ENCODE peak calls at places on chromosomes 11 and 22, in six cellular contexts. D, Q, T, V, M and S are unnamed samples.
A peak's percentile ranks its signal among the peaks of the same experiment; 100 is the strongest.

GRCh38 chr11:104015649-104016415 is 20.6 kb upstream of the DDI1 start:
- DNase-seq in D (no peak), M (no peak), V (no peak), Q (no peak), T (no peak), S (no peak)

GRCh38 chr11:36372101-36372767 is 76.1 kb downstream of the PRR5L start:
- DNase-seq in V (no peak), M (no peak), T (no peak), D (no peak), Q (no peak), S (no peak)

GRCh38 chr11:27950339-27950738 is 157.6 kb downstream of the KIF18A start:
- DNase-seq in V (no peak), D (no peak), Q (no peak), T (no peak), M (no peak), S (no peak)

GRCh38 chr11:69380451-69380901 is 86.5 kb downstream of the MYEOV start:
- DNase-seq in Q (peak; percentile 80), T (no peak), V (peak; percentile 40), M (no peak), D (no peak), S (no peak)

GRCh38 chr11:67010296-67010905 is 12.5 kb upstream of the SYT12 start:
- DNase-seq in Q (peak; percentile 17), D (no peak), M (no peak), T (no peak), V (no peak), S (no peak)

GRCh38 chr11:64482588-64482987 is 108.4 kb upstream of the SLC22A12 start:
- DNase-seq in T (no peak), M (no peak), V (no peak), Q (no peak), D (no peak), S (no peak)

GRCh38 chr11:93464938-93465337 is 78.3 kb downstream of the SMCO4 start:
- DNase-seq in Q (no peak), M (no peak), V (no peak), T (no peak), D (no peak), S (no peak)

GRCh38 chr11:76669901-76670474 is 559 bp downstream of the LRRC32 start:
- DNase-seq in M (no peak), V (peak; percentile 87), D (no peak), T (no peak), Q (no peak), S (no peak)

GRCh38 chr11:67345949-67346819 is 7.2 kb downstream of the POLD4 start:
- DNase-seq in M (no peak), D (peak; percentile 13), Q (peak; percentile 10), T (no peak), V (peak; percentile 51), S (peak; percentile 54)

GRCh38 chr11:30128269-30128932 is 102.4 kb upstream of the FSHB start:
- DNase-seq in D (peak; percentile 9), Q (peak; percentile 20), M (no peak), V (no peak), T (no peak), S (peak; percentile 12)

GRCh38 chr22:45336971-45337431 is 27.3 kb downstream of the FAM118A start:
- DNase-seq in T (no peak), M (peak; percentile 72), D (no peak), Q (no peak), V (peak; percentile 83), S (no peak)

GRCh38 chr11:132035736-132036135 is 665.3 kb downstream of the NTM start:
- DNase-seq in T (no peak), M (no peak), Q (peak; percentile 11), V (no peak), D (no peak), S (no peak)

GRCh38 chr11:11813288-11813962 is 28.3 kb upstream of the USP47 start:
- DNase-seq in Q (no peak), T (no peak), V (peak; percentile 78), D (no peak), M (peak; percentile 43), S (peak; percentile 31)

GRCh38 chr11:132177106-132177505 is 806.7 kb downstream of the NTM start:
- DNase-seq in T (no peak), V (no peak), M (no peak), Q (no peak), D (no peak), S (no peak)

GRCh38 chr11:114110948-114111347 is 51.4 kb downstream of the ZBTB16 start:
- DNase-seq in D (no peak), Q (no peak), V (no peak), M (no peak), T (no peak), S (no peak)

GRCh38 chr11:59429924-59430516 is 3.8 kb upstream of the OR5A2 start:
- DNase-seq in D (peak; percentile 56), Q (peak; percentile 34), T (no peak), M (peak; percentile 20), V (no peak), S (peak; percentile 56)

GRCh38 chr11:8041576-8041975 is 39.4 kb upstream of the TUB start:
- DNase-seq in D (no peak), M (no peak), Q (no peak), T (no peak), V (no peak), S (no peak)

GRCh38 chr22:26134654-26135330 is 34.5 kb upstream of the SEZ6L start:
- DNase-seq in T (no peak), D (no peak), M (no peak), V (no peak), Q (no peak), S (peak; percentile 6)

GRCh38 chr22:46746192-46746591 is 8.1 kb upstream of the CERK start:
- DNase-seq in M (no peak), Q (no peak), V (no peak), D (no peak), T (no peak), S (no peak)

GRCh38 chr22:22167791-22168189 is 76.8 kb upstream of the VPREB1 start:
- DNase-seq in M (no peak), D (no peak), V (no peak), T (no peak), Q (no peak), S (no peak)

GRCh38 chr22:17830041-17830961 is 56.0 kb upstream of the BID start:
- DNase-seq in M (peak; percentile 87), Q (peak; percentile 92), T (peak; percentile 59), D (peak; percentile 89), V (peak; percentile 93), S (peak; percentile 52)

GRCh38 chr22:37082251-37082650 is 27.3 kb downstream of the TMPRSS6 start:
- DNase-seq in Q (no peak), V (no peak), T (no peak), D (no peak), M (peak; percentile 39), S (no peak)

GRCh38 chr11:10275714-10276113 is 18.3 kb downstream of the SBF2 start:
- DNase-seq in M (no peak), D (no peak), Q (no peak), T (no peak), V (no peak), S (no peak)

GRCh38 chr22:23431337-23432072 is 148.6 kb downstream of the IGLL1 start:
- DNase-seq in D (peak; percentile 53), Q (no peak), T (no peak), M (no peak), V (no peak), S (no peak)

GRCh38 chr11:115618428-115618827 is 114.2 kb upstream of the CADM1 start:
- DNase-seq in V (no peak), Q (no peak), T (no peak), D (no peak), M (no peak), S (no peak)

GRCh38 chr22:25452116-25452700 is 112.3 kb upstream of the GRK3 start:
- DNase-seq in D (no peak), Q (no peak), V (no peak), T (no peak), M (no peak), S (no peak)

GRCh38 chr11:61126266-61126665 is 24.0 kb downstream of the CD5 start:
- DNase-seq in D (no peak), Q (peak; percentile 70), M (no peak), T (no peak), V (no peak), S (no peak)

GRCh38 chr22:49358041-49358440 is 469.6 kb downstream of the BRD1 start:
- DNase-seq in Q (no peak), D (no peak), V (no peak), M (no peak), T (no peak), S (no peak)

GRCh38 chr22:49359061-49359460 is 468.6 kb downstream of the BRD1 start:
- DNase-seq in M (no peak), D (no peak), Q (no peak), V (no peak), T (no peak), S (no peak)

GRCh38 chr22:49362393-49362792 is 465.3 kb downstream of the BRD1 start:
- DNase-seq in Q (peak; percentile 4), V (no peak), M (no peak), D (no peak), T (no peak), S (no peak)

GRCh38 chr22:49361164-49361563 is 466.5 kb downstream of the BRD1 start:
- DNase-seq in M (no peak), D (no peak), Q (no peak), V (no peak), T (no peak), S (no peak)

GRCh38 chr22:49360746-49361145 is 466.9 kb downstream of the BRD1 start:
- DNase-seq in T (no peak), Q (no peak), M (no peak), V (no peak), D (no peak), S (no peak)
- H3K4me3 ChIP-seq in T (no peak overlapping the region), Q (no peak overlapping the region), M (no peak overlapping the region), V (no peak overlapping the region), D (no peak overlapping the region), S (no peak overlapping the region)

DNA sequence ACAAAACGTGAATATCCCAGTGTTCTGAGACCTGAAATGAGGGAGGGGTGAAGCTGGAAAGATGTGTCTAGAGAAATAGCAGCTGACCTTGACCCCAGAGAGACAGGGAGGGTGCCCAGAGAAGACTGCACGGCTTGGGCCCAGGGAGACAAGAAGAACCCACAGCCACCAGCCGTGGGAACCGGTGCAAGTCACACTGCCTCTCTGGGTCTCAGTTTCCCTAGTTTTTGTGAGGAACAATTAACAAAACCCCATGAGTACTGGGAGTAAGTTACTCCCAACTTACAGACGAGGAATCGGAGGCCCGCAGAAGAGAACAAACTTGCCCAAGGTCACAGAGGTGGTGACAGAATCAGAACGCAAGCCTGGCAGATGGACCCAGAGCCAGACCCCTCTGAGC is 19.2 kb downstream of the TNKS1BP1 start:
- DNase-seq in M (no peak), Q (no peak), D (no peak), T (no peak), V (no peak), S (no peak)
- H3K4me1 ChIP-seq in M (peaks cover 66% of the 10 kb centered on the region), Q (no peaks in the 10 kb centered on the region), D (peaks cover 31% of the 10 kb centered on the region), T (no peaks in the 10 kb centered on the region), V (peaks cover 67% of the 10 kb centered on the region), S (peaks cover 2% of the 10 kb centered on the region)

DNA sequence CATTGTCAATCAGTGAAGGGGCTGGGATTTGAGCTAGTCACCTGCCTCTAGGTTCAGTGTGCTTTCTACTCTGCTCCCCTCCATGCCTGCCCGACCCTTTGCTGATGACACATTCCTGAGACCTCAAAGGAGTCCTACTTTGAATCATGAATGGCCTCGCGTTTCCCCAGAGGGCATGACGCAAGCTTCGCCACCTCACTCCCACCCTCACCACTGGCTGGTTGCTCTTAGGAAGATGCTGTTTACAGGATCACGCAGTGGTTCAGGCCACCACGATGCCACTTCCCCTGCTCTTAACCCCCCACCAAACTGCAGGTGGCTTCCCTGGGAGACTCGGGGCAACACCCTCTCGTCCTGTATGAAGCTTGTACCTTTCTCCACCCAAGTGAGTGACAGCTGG is 62.9 kb upstream of the B3GAT1 start:
- DNase-seq in M (no peak), T (no peak), Q (no peak), V (no peak), D (no peak), S (no peak)
- H3K4me3 ChIP-seq in M (no peak overlapping the region), T (no peak overlapping the region), Q (no peak overlapping the region), V (no peak overlapping the region), D (no peak overlapping the region), S (no peak overlapping the region)

GRCh38 chr11:128042290-128042751 is 545.0 kb downstream of the ETS1 start:
- DNase-seq in T (no peak), M (no peak), V (no peak), D (no peak), Q (peak; percentile 30), S (no peak)
- H3K4me1 ChIP-seq in T (peaks cover 45% of the 10 kb centered on the region), M (no peaks in the 10 kb centered on the region), V (no peaks in the 10 kb centered on the region), D (no peaks in the 10 kb centered on the region), Q (peaks cover 23% of the 10 kb centered on the region), S (no peaks in the 10 kb centered on the region)